ENCODE peak calls at places on chromosomes 7 and 10, in nine cellular contexts. T, G, S, D, U, F, M, V and X are unnamed samples.

GRCh38 chr10:94361161-94361794 is 1.5 kb downstream of the NOC3L start:
- DNase-seq in M (no peak), U (peak; percentile 9), G (no peak), F (peak; percentile 31), S (no peak), V (no peak), D (no peak), T (no peak), X (no peak)

GRCh38 chr7:157907998-157908782 is 571.4 kb downstream of the DNAJB6 start:
- DNase-seq in T (no peak), M (no peak), V (no peak), G (no peak), D (no peak), U (no peak), F (no peak), S (no peak), X (no peak)

GRCh38 chr7:130910949-130911944 is 177.2 kb upstream of the KLF14 start:
- DNase-seq in U (no peak), T (no peak), F (peak; percentile 68), V (no peak), G (no peak), D (no peak), S (no peak), M (no peak), X (no peak)

GRCh38 chr7:87144173-87144657 is 8.0 kb upstream of the DMTF1 start:
- DNase-seq in D (no peak), M (no peak), U (no peak), F (no peak), V (no peak), S (no peak), T (no peak), G (no peak), X (peak; percentile 10)

GRCh38 chr7:128398016-128398840 is 11.6 kb downstream of the IMPDH1 start:
- DNase-seq in T (peak; percentile 58), S (no peak), D (peak; percentile 74), G (no peak), U (no peak), F (peak; percentile 61), M (peak; percentile 69), V (peak; percentile 36), X (peak; percentile 69)

GRCh38 chr10:132470306-132471124 is 67.1 kb upstream of the INPP5A start:
- DNase-seq in D (no peak), M (no peak), S (no peak), U (no peak), T (no peak), F (no peak), G (no peak), V (no peak), X (no peak)

GRCh38 chr10:95793401-95794045 is 37.6 kb downstream of the ENTPD1 start:
- DNase-seq in V (no peak), D (no peak), T (no peak), M (no peak), G (peak; percentile 55), U (no peak), S (no peak), F (no peak), X (no peak)

GRCh38 chr7:83040454-83040853 is 122.2 kb downstream of the PCLO start:
- DNase-seq in S (no peak), M (no peak), G (no peak), U (no peak), D (no peak), T (no peak), F (no peak), V (no peak), X (no peak)

GRCh38 chr7:25911738-25912607 is 240.0 kb upstream of the NFE2L3 start:
- DNase-seq in F (no peak), G (no peak), U (no peak), M (no peak), V (peak; percentile 38), S (no peak), D (no peak), T (no peak), X (no peak)

GRCh38 chr10:132862485-132863420 is 76.8 kb upstream of the NKX6-2 start:
- DNase-seq in S (no peak), U (no peak), G (no peak), T (peak; percentile 6), D (no peak), V (no peak), M (no peak), F (no peak), X (peak; percentile 57)

GRCh38 chr7:107995184-107996071 is 7.5 kb downstream of the LAMB1 start:
- DNase-seq in V (peak; percentile 57), F (peak; percentile 84), M (peak; percentile 56), S (no peak), T (no peak), D (no peak), U (no peak), G (no peak), X (peak; percentile 85)

GRCh38 chr10:7480742-7481381 is 70.0 kb upstream of the SFMBT2 start:
- DNase-seq in M (no peak), U (no peak), T (no peak), V (no peak), D (no peak), F (no peak), G (peak; percentile 85), S (no peak), X (peak; percentile 68)

GRCh38 chr7:30412810-30413504 is 65.6 kb downstream of the NOD1 start:
- DNase-seq in T (no peak), G (no peak), D (peak; percentile 89), F (peak; percentile 91), M (peak; percentile 82), U (no peak), S (no peak), V (no peak), X (peak; percentile 89)

GRCh38 chr7:90749774-90750173 is 153.7 kb downstream of the CDK14 start:
- DNase-seq in V (no peak), U (no peak), T (no peak), M (peak; percentile 23), D (no peak), S (no peak), G (no peak), F (peak; percentile 54), X (peak; percentile 38)

GRCh38 chr7:25953859-25954258 is 198.1 kb upstream of the NFE2L3 start:
- DNase-seq in M (no peak), V (no peak), F (no peak), S (no peak), D (no peak), T (no peak), G (no peak), U (no peak), X (no peak)

GRCh38 chr7:22607180-22607579 is 107.2 kb upstream of the STEAP1B start:
- DNase-seq in V (no peak), T (no peak), D (peak; percentile 30), S (no peak), U (no peak), F (no peak), M (no peak), G (no peak), X (no peak)

GRCh38 chr10:12960431-12960898 is 41.0 kb downstream of the CCDC3 start:
- DNase-seq in V (no peak), T (no peak), U (no peak), G (no peak), D (no peak), S (no peak), M (peak; percentile 51), F (peak; percentile 20), X (peak; percentile 94)

GRCh38 chr7:66505531-66506451 is 122.9 kb upstream of the KCTD7 start:
- DNase-seq in F (no peak), G (no peak), S (no peak), D (no peak), T (peak; percentile 28), U (peak; percentile 29), V (peak; percentile 49), M (no peak), X (peak; percentile 72)

GRCh38 chr7:123729217-123729578 is 19.6 kb downstream of the WASL start:
- DNase-seq in V (no peak), F (no peak), S (no peak), G (no peak), M (no peak), U (no peak), T (no peak), D (no peak), X (no peak)

GRCh38 chr7:130982651-130983050 is 248.6 kb upstream of the KLF14 start:
- DNase-seq in S (no peak), V (no peak), U (no peak), F (no peak), G (no peak), D (no peak), T (no peak), M (no peak), X (no peak)

GRCh38 chr10:18406136-18406535 is 245.3 kb downstream of the NSUN6 start:
- DNase-seq in S (no peak), U (no peak), M (no peak), G (no peak), F (no peak), T (no peak), D (no peak), V (no peak), X (no peak)

GRCh38 chr7:29866490-29866930 is 60.2 kb downstream of the WIPF3 start:
- DNase-seq in F (peak; percentile 95), S (peak; percentile 70), G (no peak), D (no peak), T (no peak), M (peak; percentile 46), U (no peak), V (no peak), X (no peak)

GRCh38 chr7:132249591-132249971 is 326.7 kb downstream of the PLXNA4 start:
- DNase-seq in G (no peak), S (no peak), D (peak; percentile 45), F (peak; percentile 23), M (peak; percentile 54), T (no peak), V (no peak), U (no peak), X (peak; percentile 51)

GRCh38 chr7:101031082-101031481 is 11.2 kb downstream of the MUC17 start:
- DNase-seq in S (no peak), V (no peak), D (no peak), F (no peak), T (no peak), M (no peak), U (no peak), G (no peak), X (no peak)

GRCh38 chr7:155489862-155490696 is 32.1 kb downstream of the EN2 start:
- DNase-seq in D (peak; percentile 38), F (peak; percentile 3), U (no peak), T (no peak), M (no peak), G (no peak), V (no peak), S (no peak), X (peak; percentile 82)

GRCh38 chr10:75739454-75740143 is 308.2 kb downstream of the LRMDA start:
- DNase-seq in D (no peak), M (no peak), S (no peak), T (no peak), G (no peak), U (no peak), V (peak; percentile 20), F (no peak), X (no peak)

GRCh38 chr7:131007439-131008330 is 273.7 kb upstream of the KLF14 start:
- DNase-seq in U (peak; percentile 54), V (peak; percentile 15), T (peak; percentile 59), M (peak; percentile 87), F (peak; percentile 81), S (no peak), D (peak; percentile 53), G (peak; percentile 55), X (peak; percentile 92)

GRCh38 chr10:87952612-87953011 is 89.2 kb downstream of the PTEN start:
- DNase-seq in S (no peak), M (no peak), G (no peak), U (no peak), D (no peak), F (no peak), V (no peak), T (no peak), X (no peak)

GRCh38 chr10:113058175-113058961 is 108.3 kb downstream of the TCF7L2 start:
- DNase-seq in D (peak; percentile 64), U (no peak), S (no peak), T (no peak), G (no peak), M (peak; percentile 61), F (peak; percentile 91), V (no peak), X (peak; percentile 76)

GRCh38 chr7:133602291-133602690 is 349.4 kb downstream of the EXOC4 start:
- DNase-seq in F (peak; percentile 68), D (peak; percentile 16), V (no peak), M (no peak), T (no peak), G (no peak), U (no peak), S (no peak), X (peak; percentile 84)

GRCh38 chr10:98858525-98858924 is 377.1 kb downstream of the HPSE2 start:
- DNase-seq in F (no peak), V (no peak), T (no peak), M (no peak), G (no peak), S (no peak), U (no peak), D (no peak), X (no peak)